ENCODE peak calls at places on chromosome 21, in six cellular contexts. N is IMR-90, C is H9, W is neuronal stem cell, F is mesenchymal stem cell, M is trophoblast cell. O is an unnamed sample.
A peak's percentile ranks its signal among the peaks of the same experiment; 100 is the strongest.

GRCh38 chr21:45288441-45288841 is 746 bp upstream of the POFUT2 start:
- DNase-seq in N (no peak), W (no peak), M (no peak), C (peak; percentile 46), F (no peak), O (no peak)

GRCh38 chr21:45405819-45406762 is 1.1 kb downstream of the COL18A1 start:
- DNase-seq in N (peak; percentile 44), M (no peak), C (no peak), W (peak; percentile 69), F (no peak), O (no peak)

GRCh38 chr21:19810779-19811178 is 1187.4 kb upstream of the NCAM2 start:
- DNase-seq in C (peak; percentile 29), M (no peak), N (no peak), F (peak; percentile 26), W (no peak), O (no peak)

GRCh38 chr21:29433366-29434059 is 134.8 kb downstream of the BACH1 start:
- DNase-seq in F (peak; percentile 33), N (peak; percentile 71), W (no peak), C (no peak), M (peak; percentile 72), O (no peak)

GRCh38 chr21:28776251-28776650 is 216.4 kb downstream of the LTN1 start:
- DNase-seq in C (no peak), F (peak; percentile 75), M (no peak), N (peak; percentile 96), W (no peak), O (no peak)

GRCh38 chr21:45109831-45110492 is 35.6 kb downstream of the ADARB1 start:
- DNase-seq in F (peak; percentile 56), C (no peak), W (no peak), M (no peak), N (no peak), O (no peak)

GRCh38 chr21:41491412-41491811 is 16.5 kb downstream of the TMPRSS2 start:
- DNase-seq in C (no peak), F (no peak), N (no peak), W (no peak), M (no peak), O (no peak)

GRCh38 chr21:32916522-32917099 is 109.1 kb upstream of the OLIG2 start:
- DNase-seq in C (no peak), F (no peak), M (no peak), W (no peak), N (no peak), O (no peak)

GRCh38 chr21:45455321-45456013 is 50.5 kb downstream of the COL18A1 start:
- DNase-seq in M (peak; percentile 40), W (no peak), F (no peak), C (no peak), N (peak; percentile 22), O (no peak)

GRCh38 chr21:36430841-36431240 is 45.6 kb downstream of the CHAF1B start:
- DNase-seq in W (no peak), F (peak; percentile 12), M (no peak), C (no peak), N (no peak), O (no peak)

DNA sequence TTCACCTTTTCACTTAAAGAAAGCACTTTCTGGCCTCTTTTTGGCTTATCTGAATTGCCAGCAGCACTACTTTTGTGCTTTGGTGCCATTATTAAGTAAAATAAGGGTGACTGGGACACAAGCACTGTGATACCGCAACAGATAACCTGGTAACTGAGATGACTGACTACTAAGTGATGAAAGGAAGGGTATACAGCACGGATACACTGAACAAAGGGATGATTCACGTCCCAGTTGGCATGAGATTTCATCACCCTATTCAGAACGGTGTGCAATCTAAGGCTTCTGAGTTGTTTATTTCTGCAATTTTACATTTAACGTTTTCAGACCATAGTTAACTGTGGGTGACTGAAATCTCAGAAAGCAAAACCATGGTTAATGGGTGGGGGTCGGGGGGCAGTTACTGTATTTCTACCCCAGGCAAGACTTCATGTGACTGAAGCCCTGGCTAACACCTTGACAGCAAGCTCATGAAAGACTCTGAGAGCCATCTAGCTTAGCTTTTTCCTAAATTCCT is 102.8 kb downstream of the CLIC6 start:
- DNase-seq in N (peak; percentile 81), M (peak; percentile 75), W (no peak), C (no peak), F (peak; percentile 41), O (no peak)
- H3K9ac ChIP-seq in N (no peak overlapping the region), M (no peak overlapping the region), W (no peak overlapping the region), C (no peak overlapping the region), F (peak overlapping the region; percentile 32), O (no peak overlapping the region)

GRCh38 chr21:31162079-31162699 is 123.9 kb upstream of the KRTAP19-8 start:
- DNase-seq in C (no peak), N (no peak), F (no peak), M (no peak), W (no peak), O (no peak)

GRCh38 chr21:31162827-31163226 is 124.6 kb upstream of the KRTAP19-8 start:
- DNase-seq in N (peak; percentile 70), C (no peak), W (no peak), M (no peak), F (peak; percentile 79), O (no peak)

GRCh38 chr21:31161157-31161556 is 122.9 kb upstream of the KRTAP19-8 start:
- DNase-seq in F (peak; percentile 69), M (peak; percentile 65), N (peak; percentile 15), C (no peak), W (no peak), O (no peak)

GRCh38 chr21:31159808-31160207 is 121.5 kb upstream of the KRTAP19-8 start:
- DNase-seq in W (no peak), C (no peak), N (no peak), M (no peak), F (no peak), O (no peak)

GRCh38 chr21:31164713-31165694 is 126.7 kb upstream of the KRTAP19-8 start:
- DNase-seq in C (no peak), M (no peak), F (no peak), N (no peak), W (no peak), O (no peak)
- H3K14ac ChIP-seq in C (no peak overlapping the region), M (no peak overlapping the region), F (no peak overlapping the region), N (no peak overlapping the region), W (no peak overlapping the region), O (no peak overlapping the region)

GRCh38 chr21:26834181-26834945 is 10.8 kb downstream of the ADAMTS1 start:
- DNase-seq in F (peak; percentile 66), C (no peak), W (no peak), M (peak; percentile 59), N (peak; percentile 58), O (no peak)

GRCh38 chr21:26835714-26836265 is 9.4 kb downstream of the ADAMTS1 start:
- DNase-seq in C (no peak), F (no peak), M (no peak), W (no peak), N (no peak), O (no peak)

GRCh38 chr21:26835027-26835713 is 10.0 kb downstream of the ADAMTS1 start:
- DNase-seq in F (peak; percentile 84), M (peak; percentile 63), W (no peak), C (no peak), N (peak; percentile 85), O (no peak)

GRCh38 chr21:26837539-26837938 is 7.7 kb downstream of the ADAMTS1 start:
- DNase-seq in M (no peak), C (no peak), W (no peak), N (no peak), F (peak; percentile 27), O (no peak)

GRCh38 chr21:26836546-26836945 is 8.7 kb downstream of the ADAMTS1 start:
- DNase-seq in C (no peak), F (peak; percentile 18), N (no peak), M (no peak), W (no peak), O (no peak)
- H3K9ac ChIP-seq in C (no peak overlapping the region), F (peak overlapping the region; percentile 56), N (no peak overlapping the region), M (no peak overlapping the region), W (no peak overlapping the region), O (no peak overlapping the region)

GRCh38 chr21:38800924-38801744 is 4.6 kb upstream of the ETS2 start:
- DNase-seq in M (peak; percentile 50), F (no peak), C (no peak), W (no peak), N (no peak), O (no peak)

GRCh38 chr21:38804617-38805281 is 980 bp upstream of the ETS2 start:
- DNase-seq in F (peak; percentile 81), M (peak; percentile 73), N (peak; percentile 54), C (peak; percentile 61), W (no peak), O (no peak)

GRCh38 chr21:38802050-38803026 is 3.4 kb upstream of the ETS2 start:
- DNase-seq in M (peak; percentile 98), N (peak; percentile 57), C (no peak), F (peak; percentile 57), W (no peak), O (no peak)

GRCh38 chr21:38804030-38804616 is 1.6 kb upstream of the ETS2 start:
- DNase-seq in M (no peak), N (peak; percentile 60), W (no peak), C (no peak), F (peak; percentile 74), O (no peak)

DNA sequence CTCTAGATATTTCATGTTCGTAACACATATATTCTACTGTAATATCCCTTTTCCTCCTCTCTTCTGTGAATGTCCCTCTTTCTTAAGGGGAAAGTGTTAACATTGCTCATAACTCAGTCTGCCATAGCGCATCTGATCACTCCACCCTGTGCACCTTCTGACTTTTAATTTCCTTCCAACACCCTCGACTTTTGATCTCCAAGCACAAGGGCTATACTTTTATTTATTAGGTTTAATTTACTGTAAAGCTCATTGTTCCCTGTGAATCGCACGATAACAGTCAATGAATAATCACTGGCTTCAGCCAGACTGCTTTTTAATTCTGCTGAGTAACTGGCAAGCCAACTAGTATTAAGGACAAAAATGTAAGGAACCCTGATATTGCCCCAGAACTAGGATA is 2.7 kb upstream of the ETS2 start:
- DNase-seq in F (no peak), N (no peak), W (no peak), C (no peak), M (no peak), O (no peak)
- H3K14ac ChIP-seq in F (no peak overlapping the region), N (no peak overlapping the region), W (no peak overlapping the region), C (no peak overlapping the region), M (no peak overlapping the region), O (no peak overlapping the region)

GRCh38 chr21:42725416-42725930 is 72.1 kb downstream of the PDE9A start:
- DNase-seq in C (no peak), W (no peak), F (no peak), M (no peak), N (peak; percentile 2), O (no peak)
- H3K9ac ChIP-seq in C (no peak overlapping the region), W (no peak overlapping the region), F (no peak overlapping the region), M (no peak overlapping the region), N (no peak overlapping the region), O (no peak overlapping the region)

GRCh38 chr21:17436626-17437111 is 76.2 kb upstream of the CXADR start:
- DNase-seq in M (no peak), N (no peak), F (peak; percentile 2), W (no peak), C (no peak), O (no peak)
- H3K14ac ChIP-seq in M (no peak overlapping the region), N (no peak overlapping the region), F (no peak overlapping the region), W (no peak overlapping the region), C (no peak overlapping the region), O (no peak overlapping the region)